ENCODE peak calls at places on chromosome 13, in seven cellular contexts. Y, E, Q, V, J, S and L are unnamed samples. For H3K9me3, the result is how much of the 10 kb centered on the place peaks cover.

GRCh38 chr13:90414691-90415596 is 932.5 kb upstream of the MIR17HG start:
- DNase-seq in Y (no peak), E (no peak), Q (no peak), V (no peak), J (no peak), S (no peak), L (no peak)

GRCh38 chr13:101453784-101454201 is 1.3 kb downstream of the ITGBL1 start:
- DNase-seq in Y (peak), E (no peak), Q (peak), V (peak), J (peak), S (peak), L (no peak)

GRCh38 chr13:114166381-114167131 is 12.5 kb upstream of the CFAP97D2 start:
- DNase-seq in Y (no peak), E (no peak), Q (no peak), V (peak), J (no peak), S (peak), L (no peak)

GRCh38 chr13:36302289-36302688 is 4.7 kb upstream of the CCDC169 start:
- DNase-seq in Y (no peak), E (no peak), Q (no peak), V (no peak), J (no peak), S (no peak), L (no peak)

GRCh38 chr13:113641426-113641825 is 16.6 kb downstream of the ATP4B start:
- DNase-seq in Y (no peak), E (peak), Q (no peak), V (no peak), J (peak), S (peak), L (no peak)

GRCh38 chr13:113663934-113664333 is 3.1 kb upstream of the GRK1 start:
- DNase-seq in Y (no peak), E (peak), Q (no peak), V (no peak), J (peak), S (no peak), L (no peak)

GRCh38 chr13:70829748-70830147 is 721.5 kb upstream of the KLHL1 start:
- DNase-seq in Y (no peak), E (no peak), Q (no peak), V (no peak), J (no peak), S (no peak), L (no peak)

GRCh38 chr13:80307401-80307987 is 33.4 kb downstream of the SPRY2 start:
- DNase-seq in Y (no peak), E (no peak), Q (no peak), V (no peak), J (no peak), S (no peak), L (no peak)

GRCh38 chr13:74929436-74929835 is 552.5 kb downstream of the TBC1D4 start:
- DNase-seq in Y (no peak), E (no peak), Q (no peak), V (no peak), J (no peak), S (no peak), L (no peak)

GRCh38 chr13:112614835-112615234 is 26.9 kb upstream of the TUBGCP3 start:
- DNase-seq in Y (no peak), E (no peak), Q (no peak), V (no peak), J (no peak), S (no peak), L (peak)

GRCh38 chr13:84430015-84430414 is 547.7 kb upstream of the SLITRK1 start:
- DNase-seq in Y (no peak), E (no peak), Q (no peak), V (no peak), J (no peak), S (no peak), L (no peak)

GRCh38 chr13:28527629-28528028 is 32.7 kb upstream of the FLT1 start:
- DNase-seq in Y (no peak), E (no peak), Q (peak), V (no peak), J (no peak), S (no peak), L (no peak)

GRCh38 chr13:57946361-57946760 is 314.8 kb downstream of the PCDH17 start:
- DNase-seq in Y (no peak), E (no peak), Q (no peak), V (no peak), J (no peak), S (no peak), L (no peak)

GRCh38 chr13:92510416-92510815 is 716.2 kb upstream of the GPC6 start:
- DNase-seq in Y (no peak), E (no peak), Q (no peak), V (no peak), J (no peak), S (no peak), L (no peak)

GRCh38 chr13:30698023-30698422 is 37.3 kb upstream of the ALOX5AP start:
- DNase-seq in Y (no peak), E (no peak), Q (no peak), V (no peak), J (no peak), S (no peak), L (no peak)

GRCh38 chr13:32903720-32904119 is 112.5 kb upstream of the KL start:
- DNase-seq in Y (no peak), E (no peak), Q (no peak), V (no peak), J (no peak), S (no peak), L (peak)

GRCh38 chr13:112699318-112699918 is 9.6 kb downstream of the ATP11A start:
- DNase-seq in Y (no peak), E (no peak), Q (no peak), V (no peak), J (peak), S (no peak), L (no peak)

GRCh38 chr13:40406405-40407138 is 259.9 kb downstream of the FOXO1 start:
- DNase-seq in Y (no peak), E (no peak), Q (no peak), V (no peak), J (no peak), S (no peak), L (peak)

GRCh38 chr13:19059016-19059780 is 122.4 kb downstream of the TUBA3C start:
- DNase-seq in Y (no peak), E (no peak), Q (no peak), V (no peak), J (no peak), S (no peak), L (peak)

GRCh38 chr13:19056355-19056880 is 125.2 kb downstream of the TUBA3C start:
- DNase-seq in Y (no peak), E (no peak), Q (peak), V (no peak), J (no peak), S (no peak), L (peak)

GRCh38 chr13:19056984-19057490 is 124.6 kb downstream of the TUBA3C start:
- DNase-seq in Y (no peak), E (no peak), Q (peak), V (no peak), J (no peak), S (no peak), L (peak)

GRCh38 chr13:19058566-19058965 is 123.1 kb downstream of the TUBA3C start:
- DNase-seq in Y (no peak), E (no peak), Q (peak), V (no peak), J (no peak), S (no peak), L (no peak)

DNA sequence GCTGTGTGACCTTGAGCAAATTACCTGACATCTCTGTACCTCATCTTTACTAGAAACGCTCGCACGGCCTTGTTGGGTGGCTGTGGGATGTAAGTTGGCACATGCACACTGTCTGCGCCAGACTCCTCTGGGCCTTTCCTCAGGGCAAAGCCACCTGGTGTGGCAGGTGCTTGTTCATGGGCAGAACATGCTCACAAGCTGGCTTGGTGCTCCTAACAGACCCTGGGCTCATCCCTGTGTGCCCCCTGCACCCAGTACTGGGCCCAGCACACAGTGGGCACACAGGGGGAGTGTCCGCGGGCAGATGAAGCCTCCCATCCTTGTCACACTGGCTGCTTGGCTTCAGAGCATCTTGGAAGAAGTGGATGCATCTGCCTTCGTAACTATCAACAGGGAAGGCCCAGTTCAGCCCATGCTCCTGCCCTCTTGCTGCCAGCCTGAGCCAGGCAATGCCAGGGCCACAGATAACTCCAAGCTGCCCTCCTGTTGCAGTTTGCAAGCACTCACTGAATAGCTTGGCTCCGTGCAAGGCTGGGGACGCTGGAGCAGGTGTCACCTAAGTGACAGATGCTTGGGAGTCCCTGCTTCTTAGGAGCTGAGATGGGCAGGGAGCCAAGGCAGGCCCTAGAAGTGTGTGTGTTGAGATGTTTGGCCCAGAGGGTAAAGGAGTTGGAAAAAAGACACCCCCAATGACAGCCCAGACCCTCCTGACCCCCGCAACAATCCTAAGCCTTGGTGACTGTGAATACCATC is 123.9 kb downstream of the TUBA3C start:
- DNase-seq in Y (no peak), E (no peak), Q (peak), V (no peak), J (no peak), S (no peak), L (peak)
- H3K9me3 ChIP-seq in Y (under half), E (under half), Q (under half), V (under half), J (under half), S (under half), L (under half)

GRCh38 chr13:99977912-99978780 is 3.4 kb upstream of the ZIC2 start:
- DNase-seq in Y (no peak), E (peak), Q (no peak), V (no peak), J (no peak), S (no peak), L (no peak)

GRCh38 chr13:99979453-99980200 is 2.0 kb upstream of the ZIC2 start:
- DNase-seq in Y (no peak), E (peak), Q (no peak), V (peak), J (peak), S (no peak), L (no peak)

GRCh38 chr13:99980201-99981114 is 1.1 kb upstream of the ZIC2 start:
- DNase-seq in Y (peak), E (peak), Q (no peak), V (peak), J (peak), S (peak), L (no peak)

GRCh38 chr13:99977334-99977911 is 4.2 kb upstream of the ZIC2 start:
- DNase-seq in Y (no peak), E (peak), Q (no peak), V (no peak), J (no peak), S (no peak), L (no peak)

GRCh38 chr13:99978781-99979452 is 2.7 kb upstream of the ZIC2 start:
- DNase-seq in Y (no peak), E (peak), Q (no peak), V (no peak), J (no peak), S (no peak), L (no peak)
- H3K9me3 ChIP-seq in Y (under half), E (under half), Q (under half), V (under half), J (under half), S (under half), L (under half)

GRCh38 chr13:20191311-20191901 is 1.3 kb downstream of the GJB2 start:
- DNase-seq in Y (no peak), E (no peak), Q (no peak), V (no peak), J (no peak), S (no peak), L (peak)
- H3K9me3 ChIP-seq in Y (under half), E (under half), Q (under half), V (under half), J (under half), S (under half), L (under half)

DNA sequence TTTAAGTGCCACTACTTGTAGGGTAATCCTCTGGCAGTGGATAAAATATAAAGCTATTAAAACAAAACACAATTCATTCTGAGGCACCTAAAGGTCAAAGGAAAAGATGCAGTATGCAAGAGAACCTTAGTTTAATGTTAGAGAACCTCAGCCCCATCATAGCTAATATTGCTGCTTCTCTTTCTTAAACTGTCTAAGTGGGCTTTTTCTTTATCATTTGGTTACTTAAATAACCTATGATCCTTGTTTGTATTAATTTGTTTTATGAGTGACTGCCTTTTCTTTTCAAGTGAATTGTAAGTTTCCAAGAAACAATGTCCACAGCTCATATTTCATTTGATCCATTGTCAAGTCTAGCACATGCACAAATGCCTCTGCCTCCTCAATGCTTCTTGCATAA is 1049.7 kb downstream of the OLFM4 start:
- DNase-seq in Y (no peak), E (no peak), Q (no peak), V (no peak), J (no peak), S (no peak), L (no peak)
- H3K9me3 ChIP-seq in Y (under half), E (under half), Q (under half), V (under half), J (under half), S (under half), L (under half)